ENCODE peak calls at places on chromosome 14, in four cellular contexts. One of them, this sample, is unnamed.

GRCh38 chr14:32865827-32866376 is 72.8 kb upstream of the NPAS3 start:
- DNase-seq in HepG2: no peak
- DNase-seq in esophagus squamous epithelium: no peak
- DNase-seq in heart left ventricle: no peak
- DNase-seq in this sample: no peak

GRCh38 chr14:59481407-59482119 is 2.6 kb downstream of the L3HYPDH start:
- DNase-seq in HepG2: peak
- DNase-seq in esophagus squamous epithelium: no peak
- DNase-seq in heart left ventricle: no peak
- DNase-seq in this sample: no peak

GRCh38 chr14:62691613-62692489 is 353.4 kb downstream of the KCNH5 start:
- DNase-seq in HepG2: peak
- DNase-seq in heart left ventricle: no peak
- DNase-seq in esophagus squamous epithelium: no peak
- DNase-seq in this sample: peak

GRCh38 chr14:98925362-98926040 is 346.5 kb downstream of the BCL11B start:
- DNase-seq in esophagus squamous epithelium: no peak
- DNase-seq in HepG2: no peak
- DNase-seq in heart left ventricle: no peak
- DNase-seq in this sample: no peak

GRCh38 chr14:24458736-24459135 is 16.2 kb upstream of the SDR39U1 start:
- DNase-seq in heart left ventricle: no peak
- DNase-seq in HepG2: no peak
- DNase-seq in esophagus squamous epithelium: no peak
- DNase-seq in this sample: no peak

GRCh38 chr14:54881235-54881760 is 21.3 kb downstream of the GCH1 start:
- DNase-seq in heart left ventricle: no peak
- DNase-seq in esophagus squamous epithelium: no peak
- DNase-seq in HepG2: no peak
- DNase-seq in this sample: no peak

GRCh38 chr14:104895786-104896642 is 28.7 kb upstream of the PLD4 start:
- DNase-seq in HepG2: no peak
- DNase-seq in esophagus squamous epithelium: no peak
- DNase-seq in heart left ventricle: peak
- DNase-seq in this sample: peak

GRCh38 chr14:31858868-31859267 is 218.2 kb upstream of the ARHGAP5 start:
- DNase-seq in HepG2: peak
- DNase-seq in esophagus squamous epithelium: no peak
- DNase-seq in heart left ventricle: no peak
- DNase-seq in this sample: no peak

GRCh38 chr14:94374749-94375148 is 13.7 kb downstream of the SERPINA1 start:
- DNase-seq in heart left ventricle: no peak
- DNase-seq in esophagus squamous epithelium: no peak
- DNase-seq in HepG2: no peak
- DNase-seq in this sample: no peak

GRCh38 chr14:23049011-23049410 is 7.0 kb downstream of the PSMB11 start:
- DNase-seq in heart left ventricle: no peak
- DNase-seq in HepG2: no peak
- DNase-seq in esophagus squamous epithelium: no peak
- DNase-seq in this sample: no peak

GRCh38 chr14:58805605-58806358 is 168.0 kb downstream of the DACT1 start:
- DNase-seq in HepG2: no peak
- DNase-seq in heart left ventricle: no peak
- DNase-seq in esophagus squamous epithelium: no peak
- DNase-seq in this sample: no peak

GRCh38 chr14:106551265-106551664 is 1024.9 kb downstream of the TMEM121 start:
- DNase-seq in heart left ventricle: no peak
- DNase-seq in HepG2: no peak
- DNase-seq in esophagus squamous epithelium: no peak
- DNase-seq in this sample: no peak

GRCh38 chr14:22900088-22900799 is 17.2 kb downstream of the REM2 start:
- DNase-seq in esophagus squamous epithelium: no peak
- DNase-seq in heart left ventricle: no peak
- DNase-seq in HepG2: peak
- DNase-seq in this sample: no peak

GRCh38 chr14:100741956-100742355 is 15.3 kb downstream of the DLK1 start:
- DNase-seq in esophagus squamous epithelium: no peak
- DNase-seq in HepG2: no peak
- DNase-seq in heart left ventricle: no peak
- DNase-seq in this sample: no peak

GRCh38 chr14:52014601-52015267 is 25.4 kb downstream of the RTRAF start:
- DNase-seq in esophagus squamous epithelium: no peak
- DNase-seq in heart left ventricle: peak
- DNase-seq in HepG2: no peak
- DNase-seq in this sample: no peak

GRCh38 chr14:52011557-52011956 is 22.2 kb downstream of the RTRAF start:
- DNase-seq in esophagus squamous epithelium: no peak
- DNase-seq in heart left ventricle: no peak
- DNase-seq in HepG2: no peak
- DNase-seq in this sample: no peak

GRCh38 chr14:52015411-52016030 is 26.2 kb downstream of the RTRAF start:
- DNase-seq in HepG2: peak
- DNase-seq in esophagus squamous epithelium: no peak
- DNase-seq in heart left ventricle: no peak
- DNase-seq in this sample: no peak

GRCh38 chr14:52012635-52013034 is 23.3 kb downstream of the RTRAF start:
- DNase-seq in heart left ventricle: peak
- DNase-seq in esophagus squamous epithelium: no peak
- DNase-seq in HepG2: no peak
- DNase-seq in this sample: no peak

GRCh38 chr14:52013984-52014600 is 24.7 kb downstream of the RTRAF start:
- DNase-seq in HepG2: no peak
- DNase-seq in esophagus squamous epithelium: no peak
- DNase-seq in heart left ventricle: no peak
- DNase-seq in this sample: no peak
- TF ChIP-seq POLR2A in HepG2: no peak
- TF ChIP-seq POLR2A in esophagus squamous epithelium: no peak
- TF ChIP-seq POLR2A in heart left ventricle: no peak
- TF ChIP-seq POLR2A in this sample: no peak

DNA sequence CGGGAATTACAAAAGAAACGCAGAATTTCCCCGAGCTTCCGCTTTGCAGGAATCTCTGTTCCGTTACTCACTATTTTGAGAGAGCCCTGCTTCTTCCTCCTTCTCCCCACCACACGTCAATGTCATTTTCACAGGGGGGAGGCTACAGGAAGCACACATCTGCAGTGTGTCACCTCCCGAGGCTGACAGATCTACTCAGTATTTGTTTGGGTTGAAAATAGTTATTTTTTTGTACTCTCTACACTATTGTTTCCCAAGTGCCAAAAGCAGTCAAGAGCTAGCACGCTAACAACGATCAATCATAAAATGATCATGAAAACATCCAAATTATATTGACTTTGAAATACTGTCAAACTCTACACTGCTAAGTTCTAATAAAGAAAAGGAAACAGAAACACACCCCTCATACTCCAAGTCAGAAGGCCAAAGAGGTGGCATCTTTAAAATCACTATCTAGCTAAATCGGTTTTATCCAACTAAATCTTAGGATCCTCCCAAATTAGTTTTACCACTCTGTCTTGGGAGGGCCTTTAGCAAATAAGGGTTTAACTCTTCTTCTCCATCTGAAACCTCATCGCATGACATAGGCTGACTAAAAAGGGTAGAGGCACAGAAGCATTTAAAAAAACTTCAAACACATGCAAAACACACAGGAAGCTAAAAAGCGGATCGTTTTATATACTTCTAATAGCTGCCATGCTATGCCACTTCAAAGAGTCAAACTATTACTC is 51.8 kb downstream of the FOXN3 start:
- DNase-seq in heart left ventricle: no peak
- DNase-seq in esophagus squamous epithelium: no peak
- DNase-seq in HepG2: no peak
- DNase-seq in this sample: no peak
- TF ChIP-seq POLR2A in heart left ventricle: no peak
- TF ChIP-seq POLR2A in esophagus squamous epithelium: no peak
- TF ChIP-seq POLR2A in HepG2: no peak
- TF ChIP-seq POLR2A in this sample: no peak

GRCh38 chr14:50000215-50001145 is 107.6 kb downstream of the ARF6 start:
- DNase-seq in esophagus squamous epithelium: no peak
- DNase-seq in heart left ventricle: peak
- DNase-seq in HepG2: peak
- DNase-seq in this sample: no peak
- TF ChIP-seq POLR2A in esophagus squamous epithelium: no peak
- TF ChIP-seq POLR2A in heart left ventricle: no peak
- TF ChIP-seq POLR2A in HepG2: no peak
- TF ChIP-seq POLR2A in this sample: peak

GRCh38 chr14:91229005-91229382 is 15.5 kb downstream of the GPR68 start:
- DNase-seq in esophagus squamous epithelium: no peak
- DNase-seq in heart left ventricle: no peak
- DNase-seq in HepG2: no peak
- DNase-seq in this sample: no peak

GRCh38 chr14:91231446-91231845 is 13.1 kb downstream of the GPR68 start:
- DNase-seq in heart left ventricle: no peak
- DNase-seq in esophagus squamous epithelium: no peak
- DNase-seq in HepG2: no peak
- DNase-seq in this sample: no peak

GRCh38 chr14:91228112-91229004 is 16.1 kb downstream of the GPR68 start:
- DNase-seq in HepG2: no peak
- DNase-seq in heart left ventricle: no peak
- DNase-seq in esophagus squamous epithelium: no peak
- DNase-seq in this sample: no peak

GRCh38 chr14:91230363-91231035 is 14.0 kb downstream of the GPR68 start:
- DNase-seq in heart left ventricle: no peak
- DNase-seq in esophagus squamous epithelium: no peak
- DNase-seq in HepG2: no peak
- DNase-seq in this sample: no peak

DNA sequence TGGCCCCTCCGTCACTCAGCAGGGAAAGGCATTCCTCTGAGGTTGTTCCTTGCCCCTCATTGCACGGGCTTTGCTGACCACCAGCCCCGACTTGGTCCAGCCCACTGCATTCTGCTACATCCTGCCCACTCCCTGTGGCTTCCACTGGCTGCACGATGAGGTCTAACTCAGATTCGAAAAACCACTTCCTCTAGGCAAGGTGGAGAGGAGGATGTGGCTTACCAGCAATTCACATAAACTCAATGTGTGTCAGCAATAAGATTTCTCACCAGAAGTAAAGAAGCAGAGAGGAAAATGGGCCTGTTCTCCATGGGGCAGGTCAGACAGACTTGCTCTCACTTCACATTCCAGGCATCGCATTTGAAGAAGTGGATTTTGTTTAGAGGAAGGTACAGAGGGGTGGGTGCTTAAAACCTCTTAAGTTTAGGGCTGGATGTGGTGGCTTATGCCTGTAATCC is 14.7 kb downstream of the GPR68 start:
- DNase-seq in HepG2: no peak
- DNase-seq in heart left ventricle: no peak
- DNase-seq in esophagus squamous epithelium: no peak
- DNase-seq in this sample: no peak
- TF ChIP-seq POLR2A in HepG2: no peak
- TF ChIP-seq POLR2A in heart left ventricle: no peak
- TF ChIP-seq POLR2A in esophagus squamous epithelium: no peak
- TF ChIP-seq POLR2A in this sample: no peak

This sample was measured in right lobe of liver.